ENCODE peak calls at places on chromosomes 7 and 10, in nine cellular contexts. One of them, this sample, is unnamed. For H3K4me1, the result is how much of the 10 kb centered on the place peaks cover.

GRCh38 chr7:27095897-27096755 is at the start of gene HOXA1:
- DNase-seq in right cardiac atrium: peak
- DNase-seq in fibroblast of lung: peak
- DNase-seq in MM.1S: peak
- DNase-seq in HCT116: peak
- DNase-seq in A549: peak
- DNase-seq in thyroid gland: peak
- DNase-seq in endodermal cell: peak
- DNase-seq in cardiac muscle cell: peak
- DNase-seq in this sample: peak

GRCh38 chr10:54800677-54801480 is at the start of gene PCDH15:
- DNase-seq in fibroblast of lung: peak
- DNase-seq in A549: peak
- DNase-seq in thyroid gland: peak
- DNase-seq in endodermal cell: peak
- DNase-seq in cardiac muscle cell: peak
- DNase-seq in MM.1S: peak
- DNase-seq in right cardiac atrium: no peak
- DNase-seq in HCT116: no peak
- DNase-seq in this sample: peak

GRCh38 chr7:77295549-77295948 is 95.9 kb upstream of the FGL2 start:
- DNase-seq in cardiac muscle cell: no peak
- DNase-seq in thyroid gland: no peak
- DNase-seq in HCT116: no peak
- DNase-seq in fibroblast of lung: no peak
- DNase-seq in right cardiac atrium: no peak
- DNase-seq in MM.1S: no peak
- DNase-seq in A549: no peak
- DNase-seq in endodermal cell: no peak
- DNase-seq in this sample: no peak

GRCh38 chr10:52539463-52539862 is 225.4 kb downstream of the DKK1 start:
- DNase-seq in thyroid gland: no peak
- DNase-seq in cardiac muscle cell: peak
- DNase-seq in HCT116: peak
- DNase-seq in MM.1S: no peak
- DNase-seq in right cardiac atrium: no peak
- DNase-seq in endodermal cell: peak
- DNase-seq in fibroblast of lung: no peak
- DNase-seq in A549: peak
- DNase-seq in this sample: no peak

GRCh38 chr10:2120781-2121180 is 383.5 kb upstream of the ADARB2 start:
- DNase-seq in cardiac muscle cell: no peak
- DNase-seq in fibroblast of lung: no peak
- DNase-seq in HCT116: no peak
- DNase-seq in MM.1S: no peak
- DNase-seq in thyroid gland: peak
- DNase-seq in A549: no peak
- DNase-seq in endodermal cell: no peak
- DNase-seq in right cardiac atrium: no peak
- DNase-seq in this sample: no peak

GRCh38 chr7:2012981-2013380 is 219.8 kb downstream of the MAD1L1 start:
- DNase-seq in A549: no peak
- DNase-seq in fibroblast of lung: peak
- DNase-seq in cardiac muscle cell: peak
- DNase-seq in thyroid gland: peak
- DNase-seq in endodermal cell: no peak
- DNase-seq in right cardiac atrium: peak
- DNase-seq in HCT116: no peak
- DNase-seq in MM.1S: no peak
- DNase-seq in this sample: no peak

GRCh38 chr7:767580-767940 is 40.5 kb upstream of the PRKAR1B start:
- DNase-seq in fibroblast of lung: no peak
- DNase-seq in HCT116: no peak
- DNase-seq in A549: no peak
- DNase-seq in endodermal cell: no peak
- DNase-seq in MM.1S: no peak
- DNase-seq in thyroid gland: no peak
- DNase-seq in right cardiac atrium: peak
- DNase-seq in cardiac muscle cell: no peak
- DNase-seq in this sample: no peak

GRCh38 chr10:118668228-118668952 is 72.9 kb upstream of the PRLHR start:
- DNase-seq in A549: no peak
- DNase-seq in right cardiac atrium: no peak
- DNase-seq in cardiac muscle cell: no peak
- DNase-seq in endodermal cell: peak
- DNase-seq in thyroid gland: no peak
- DNase-seq in fibroblast of lung: no peak
- DNase-seq in HCT116: no peak
- DNase-seq in MM.1S: no peak
- DNase-seq in this sample: no peak

GRCh38 chr10:5960070-5960972 is 17.0 kb downstream of the IL15RA start:
- DNase-seq in right cardiac atrium: no peak
- DNase-seq in thyroid gland: no peak
- DNase-seq in HCT116: no peak
- DNase-seq in fibroblast of lung: peak
- DNase-seq in MM.1S: no peak
- DNase-seq in A549: no peak
- DNase-seq in cardiac muscle cell: peak
- DNase-seq in endodermal cell: peak
- DNase-seq in this sample: no peak

GRCh38 chr7:8216291-8216690 is 45.7 kb downstream of the ICA1 start:
- DNase-seq in A549: no peak
- DNase-seq in HCT116: no peak
- DNase-seq in thyroid gland: no peak
- DNase-seq in MM.1S: no peak
- DNase-seq in endodermal cell: no peak
- DNase-seq in right cardiac atrium: no peak
- DNase-seq in fibroblast of lung: no peak
- DNase-seq in cardiac muscle cell: peak
- DNase-seq in this sample: no peak

GRCh38 chr10:102888048-102888447 is 18.8 kb downstream of the AS3MT start:
- DNase-seq in HCT116: no peak
- DNase-seq in MM.1S: no peak
- DNase-seq in thyroid gland: no peak
- DNase-seq in fibroblast of lung: no peak
- DNase-seq in right cardiac atrium: no peak
- DNase-seq in cardiac muscle cell: no peak
- DNase-seq in endodermal cell: no peak
- DNase-seq in A549: no peak
- DNase-seq in this sample: no peak

GRCh38 chr7:24307294-24307693 is 23.3 kb downstream of the NPY start:
- DNase-seq in endodermal cell: no peak
- DNase-seq in MM.1S: no peak
- DNase-seq in thyroid gland: no peak
- DNase-seq in fibroblast of lung: no peak
- DNase-seq in HCT116: no peak
- DNase-seq in A549: no peak
- DNase-seq in right cardiac atrium: no peak
- DNase-seq in cardiac muscle cell: no peak
- DNase-seq in this sample: no peak

GRCh38 chr7:43784030-43785001 is 25.8 kb downstream of the BLVRA start:
- DNase-seq in endodermal cell: no peak
- DNase-seq in right cardiac atrium: no peak
- DNase-seq in cardiac muscle cell: peak
- DNase-seq in HCT116: no peak
- DNase-seq in A549: no peak
- DNase-seq in MM.1S: no peak
- DNase-seq in thyroid gland: no peak
- DNase-seq in fibroblast of lung: peak
- DNase-seq in this sample: no peak

GRCh38 chr7:137626469-137627067 is 220.2 kb downstream of the DGKI start:
- DNase-seq in right cardiac atrium: peak
- DNase-seq in fibroblast of lung: peak
- DNase-seq in MM.1S: peak
- DNase-seq in endodermal cell: peak
- DNase-seq in cardiac muscle cell: peak
- DNase-seq in HCT116: peak
- DNase-seq in thyroid gland: peak
- DNase-seq in A549: peak
- DNase-seq in this sample: peak

GRCh38 chr10:92544296-92544695 is 29.6 kb downstream of the IDE start:
- DNase-seq in thyroid gland: no peak
- DNase-seq in HCT116: no peak
- DNase-seq in A549: no peak
- DNase-seq in MM.1S: no peak
- DNase-seq in endodermal cell: no peak
- DNase-seq in cardiac muscle cell: peak
- DNase-seq in fibroblast of lung: no peak
- DNase-seq in right cardiac atrium: no peak
- DNase-seq in this sample: peak

GRCh38 chr10:130989670-130990247 is 321.8 kb downstream of the TCERG1L start:
- DNase-seq in MM.1S: no peak
- DNase-seq in endodermal cell: no peak
- DNase-seq in cardiac muscle cell: no peak
- DNase-seq in thyroid gland: no peak
- DNase-seq in right cardiac atrium: no peak
- DNase-seq in fibroblast of lung: no peak
- DNase-seq in A549: no peak
- DNase-seq in HCT116: no peak
- DNase-seq in this sample: no peak

GRCh38 chr10:94430705-94431104 is 28.4 kb downstream of the TBC1D12 start:
- DNase-seq in A549: no peak
- DNase-seq in fibroblast of lung: peak
- DNase-seq in endodermal cell: no peak
- DNase-seq in right cardiac atrium: no peak
- DNase-seq in HCT116: no peak
- DNase-seq in thyroid gland: no peak
- DNase-seq in MM.1S: no peak
- DNase-seq in cardiac muscle cell: peak
- DNase-seq in this sample: no peak

DNA sequence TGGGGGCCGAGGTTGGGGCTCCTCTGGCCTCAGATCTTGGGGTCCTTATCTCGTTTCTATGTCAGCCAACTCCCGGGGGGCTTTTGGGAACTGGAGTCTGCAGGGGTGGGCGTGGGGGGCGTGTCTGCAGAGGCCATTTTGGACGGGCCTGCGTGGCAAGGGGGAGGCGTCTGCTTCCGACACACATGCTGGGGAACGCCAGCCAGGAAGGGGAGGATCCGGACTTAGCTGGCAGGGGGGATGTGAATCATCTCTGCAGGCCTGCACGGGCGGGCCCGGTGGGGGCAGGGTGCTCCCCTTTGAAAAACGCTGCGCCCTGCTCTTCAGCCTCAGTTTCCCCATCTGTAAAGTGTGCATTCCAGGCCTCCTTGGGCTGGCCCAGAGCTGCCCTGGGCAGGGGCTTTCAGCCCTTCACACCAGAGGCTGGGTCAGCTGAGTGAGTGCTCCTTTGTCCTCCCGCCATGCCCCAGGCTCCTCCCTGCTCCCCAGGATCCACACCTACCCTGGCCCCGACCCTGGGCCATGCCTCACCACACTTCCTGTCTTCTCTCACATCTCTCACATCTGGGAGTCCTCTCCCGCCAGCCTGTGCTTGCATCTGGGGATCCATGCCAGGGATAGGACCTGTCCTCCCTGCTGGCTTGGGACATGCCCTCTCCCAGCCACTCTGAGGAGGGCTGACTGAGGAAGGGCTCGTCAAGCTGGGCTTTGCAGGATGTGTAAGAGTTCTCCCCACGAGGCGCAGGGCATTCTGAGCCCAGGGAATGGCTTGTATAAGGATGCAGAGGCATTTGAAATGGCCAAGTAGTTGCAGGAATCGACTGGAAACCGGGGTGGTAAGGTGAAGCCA is 172.6 kb upstream of the TNRC18 start:
- DNase-seq in endodermal cell: peak
- DNase-seq in fibroblast of lung: peak
- DNase-seq in HCT116: peak
- DNase-seq in A549: peak
- DNase-seq in thyroid gland: no peak
- DNase-seq in cardiac muscle cell: peak
- DNase-seq in MM.1S: no peak
- DNase-seq in right cardiac atrium: peak
- DNase-seq in this sample: peak
- H3K4me3 ChIP-seq in endodermal cell: peak
- H3K4me3 ChIP-seq in fibroblast of lung: peak
- H3K4me3 ChIP-seq in HCT116: peak
- H3K4me3 ChIP-seq in A549: peak
- H3K4me3 ChIP-seq in thyroid gland: no peak
- H3K4me3 ChIP-seq in cardiac muscle cell: peak
- H3K4me3 ChIP-seq in MM.1S: no peak
- H3K4me3 ChIP-seq in right cardiac atrium: no peak
- H3K4me3 ChIP-seq in this sample: peak

GRCh38 chr10:71753960-71754505 is 19.3 kb downstream of the VSIR start:
- DNase-seq in cardiac muscle cell: no peak
- DNase-seq in A549: no peak
- DNase-seq in thyroid gland: no peak
- DNase-seq in fibroblast of lung: no peak
- DNase-seq in endodermal cell: no peak
- DNase-seq in right cardiac atrium: peak
- DNase-seq in MM.1S: no peak
- DNase-seq in HCT116: no peak
- DNase-seq in this sample: no peak
- H3K4me1 ChIP-seq in cardiac muscle cell: under half
- H3K4me1 ChIP-seq in A549: under half
- H3K4me1 ChIP-seq in thyroid gland: under half
- H3K4me1 ChIP-seq in fibroblast of lung: under half
- H3K4me1 ChIP-seq in endodermal cell: under half
- H3K4me1 ChIP-seq in right cardiac atrium: under half
- H3K4me1 ChIP-seq in MM.1S: under half
- H3K4me1 ChIP-seq in HCT116: under half
- H3K4me1 ChIP-seq in this sample: under half

DNA sequence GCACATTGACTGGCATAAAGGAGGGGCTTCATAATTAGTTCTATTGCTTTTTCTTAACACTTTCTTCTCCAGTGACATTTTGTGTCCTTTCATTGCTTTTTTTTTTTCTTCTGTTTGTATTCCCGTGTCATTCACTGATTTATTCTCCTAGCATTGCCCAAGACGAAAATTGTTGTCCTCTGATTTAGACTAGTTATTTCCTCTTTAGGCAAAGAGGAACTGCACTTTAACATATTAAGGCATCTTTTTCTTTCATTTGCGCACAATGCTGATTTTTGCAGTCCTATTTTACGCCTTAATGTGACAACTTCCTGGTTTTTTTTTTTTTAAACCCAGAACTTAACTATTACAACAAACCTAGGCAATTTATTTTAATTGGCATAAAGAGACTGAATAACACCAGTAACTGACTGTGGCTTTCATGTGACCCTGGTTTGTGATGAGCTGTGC is 39.7 kb downstream of the ARID5B start:
- DNase-seq in right cardiac atrium: no peak
- DNase-seq in fibroblast of lung: peak
- DNase-seq in A549: no peak
- DNase-seq in MM.1S: no peak
- DNase-seq in HCT116: no peak
- DNase-seq in endodermal cell: no peak
- DNase-seq in cardiac muscle cell: no peak
- DNase-seq in thyroid gland: no peak
- DNase-seq in this sample: no peak
- H3K4me3 ChIP-seq in right cardiac atrium: no peak
- H3K4me3 ChIP-seq in fibroblast of lung: no peak
- H3K4me3 ChIP-seq in A549: no peak
- H3K4me3 ChIP-seq in MM.1S: no peak
- H3K4me3 ChIP-seq in HCT116: no peak
- H3K4me3 ChIP-seq in endodermal cell: no peak
- H3K4me3 ChIP-seq in cardiac muscle cell: no peak
- H3K4me3 ChIP-seq in thyroid gland: no peak
- H3K4me3 ChIP-seq in this sample: no peak

DNA sequence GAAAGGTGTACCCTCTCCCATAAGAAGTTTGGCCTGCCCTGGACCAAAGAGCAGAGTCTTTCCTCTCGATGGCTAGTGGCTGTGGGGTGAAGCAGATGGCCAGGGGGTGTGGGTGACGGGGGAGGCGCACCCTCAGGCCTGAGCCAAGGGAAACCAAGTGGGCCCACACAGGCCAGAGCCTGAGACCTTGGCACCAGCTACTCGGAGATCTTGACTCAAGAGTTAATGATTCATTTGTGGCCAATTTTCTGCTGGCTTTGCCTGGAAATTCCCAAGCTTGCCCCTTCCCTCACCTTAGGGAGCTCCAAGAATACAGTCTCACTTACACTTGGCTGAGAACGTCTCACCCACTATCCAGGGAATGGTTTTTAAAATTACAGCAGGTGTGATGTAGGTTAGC is 42.7 kb downstream of the ZMIZ1 start:
- DNase-seq in MM.1S: no peak
- DNase-seq in fibroblast of lung: peak
- DNase-seq in A549: peak
- DNase-seq in cardiac muscle cell: no peak
- DNase-seq in HCT116: no peak
- DNase-seq in endodermal cell: no peak
- DNase-seq in right cardiac atrium: no peak
- DNase-seq in thyroid gland: no peak
- DNase-seq in this sample: no peak
- H3K4me1 ChIP-seq in MM.1S: under half
- H3K4me1 ChIP-seq in fibroblast of lung: under half
- H3K4me1 ChIP-seq in A549: half or more
- H3K4me1 ChIP-seq in cardiac muscle cell: half or more
- H3K4me1 ChIP-seq in HCT116: under half
- H3K4me1 ChIP-seq in endodermal cell: under half
- H3K4me1 ChIP-seq in right cardiac atrium: under half
- H3K4me1 ChIP-seq in thyroid gland: half or more
- H3K4me1 ChIP-seq in this sample: under half

This sample was measured in HAP-1.